ENCODE peak calls at places on chromosomes 12 and 14, in nine cellular contexts. C is hypothalamus; D is M059J; T is NCI-H460; U is HAP-1; X is stimulated activated CD8-positive, alpha-beta memory T cell treated with anti-CD3 and anti-CD28 coated beads, Interleukin-12 subunit alpha, Interleukin-12 subunit beta, amount 100 ng/mL, for 1 hour; P is tibial nerve; V is B cell; M is nucleus accumbens. Z is an unnamed sample.

GRCh38 chr12:52279683-52280318 is 5.4 kb downstream of the KRT86 start:
- DNase-seq in C (no peak), D (peak), T (peak), U (no peak), X (no peak), P (no peak), V (no peak), M (no peak), Z (no peak)

GRCh38 chr14:91369628-91370445 is 47.8 kb downstream of the CCDC88C start:
- DNase-seq in C (no peak), D (no peak), T (no peak), U (no peak), X (no peak), P (no peak), V (no peak), M (no peak), Z (no peak)

GRCh38 chr14:71439247-71439646 is 493.0 kb upstream of the RGS6 start:
- DNase-seq in C (no peak), D (peak), T (no peak), U (no peak), X (no peak), P (no peak), V (no peak), M (no peak), Z (no peak)

GRCh38 chr14:64566651-64567122 is 16.9 kb downstream of the PPP1R36 start:
- DNase-seq in C (peak), D (no peak), T (no peak), U (no peak), X (no peak), P (no peak), V (no peak), M (no peak), Z (no peak)

GRCh38 chr12:93901739-93902138 is 224.6 kb downstream of the CRADD start:
- DNase-seq in C (no peak), D (no peak), T (no peak), U (no peak), X (no peak), P (no peak), V (no peak), M (no peak), Z (no peak)

GRCh38 chr14:74954947-74955228 is 509 bp downstream of the PGF start:
- DNase-seq in C (no peak), D (no peak), T (no peak), U (no peak), X (no peak), P (no peak), V (no peak), M (no peak), Z (no peak)

GRCh38 chr14:54025661-54026060 is 69.0 kb upstream of the BMP4 start:
- DNase-seq in C (no peak), D (peak), T (no peak), U (peak), X (no peak), P (no peak), V (no peak), M (no peak), Z (no peak)

GRCh38 chr12:77133566-77133965 is 68.2 kb upstream of the E2F7 start:
- DNase-seq in C (no peak), D (peak), T (peak), U (no peak), X (no peak), P (no peak), V (no peak), M (no peak), Z (peak)

Z was measured in neural crest cell.